ENCODE peak calls at places on chromosomes 5 and 9, in ten cellular contexts. U is hepatocyte, L is right atrium auricular region, E is stomach, P is suprapubic skin, J is adrenal gland, I is left ventricle myocardium inferior, N is right lobe of liver, H is heart right ventricle, F is ovary. A is an unnamed sample.
A peak's percentile ranks its signal among the peaks of the same experiment; 100 is the strongest.

GRCh38 chr9:127763918-127764384 is 14.5 kb downstream of the SH2D3C start:
- DNase-seq in U (no peak), H (peak; percentile 85), N (peak; percentile 60), I (peak; percentile 70), P (no peak), L (no peak), F (no peak), J (peak; percentile 40), E (peak; percentile 59), A (no peak)

GRCh38 chr5:120164989-120165388 is 299.1 kb upstream of the PRR16 start:
- DNase-seq in E (no peak), U (no peak), N (no peak), I (no peak), H (no peak), J (no peak), F (no peak), L (no peak), P (no peak), A (no peak)

GRCh38 chr5:167678457-167678856 is 613.0 kb upstream of the WWC1 start:
- DNase-seq in J (no peak), F (no peak), H (no peak), P (no peak), L (no peak), I (no peak), U (no peak), N (no peak), E (no peak), A (no peak)

GRCh38 chr5:945691-946541 is 53.2 kb downstream of the TRIP13 start:
- DNase-seq in E (no peak), H (no peak), N (peak; percentile 76), P (peak; percentile 67), J (no peak), F (no peak), U (no peak), I (no peak), L (no peak), A (peak; percentile 58)

GRCh38 chr5:172107606-172108005 is 80.4 kb downstream of the STK10 start:
- DNase-seq in H (no peak), N (no peak), U (no peak), E (no peak), I (no peak), P (no peak), L (no peak), F (no peak), J (no peak), A (no peak)

GRCh38 chr5:146731909-146732659 is 146.5 kb downstream of the PPP2R2B start:
- DNase-seq in N (no peak), H (no peak), L (no peak), U (peak; percentile 39), J (no peak), E (no peak), P (no peak), F (no peak), I (no peak), A (no peak)

GRCh38 chr5:1415626-1416360 is 29.4 kb downstream of the SLC6A3 start:
- DNase-seq in E (no peak), P (no peak), L (no peak), J (no peak), F (no peak), U (no peak), N (no peak), I (peak; percentile 5), H (no peak), A (no peak)

GRCh38 chr9:31136524-31136923 is 1247.9 kb upstream of the ACO1 start:
- DNase-seq in H (no peak), L (no peak), U (no peak), P (no peak), F (no peak), E (no peak), I (no peak), N (no peak), J (no peak), A (no peak)

DNA sequence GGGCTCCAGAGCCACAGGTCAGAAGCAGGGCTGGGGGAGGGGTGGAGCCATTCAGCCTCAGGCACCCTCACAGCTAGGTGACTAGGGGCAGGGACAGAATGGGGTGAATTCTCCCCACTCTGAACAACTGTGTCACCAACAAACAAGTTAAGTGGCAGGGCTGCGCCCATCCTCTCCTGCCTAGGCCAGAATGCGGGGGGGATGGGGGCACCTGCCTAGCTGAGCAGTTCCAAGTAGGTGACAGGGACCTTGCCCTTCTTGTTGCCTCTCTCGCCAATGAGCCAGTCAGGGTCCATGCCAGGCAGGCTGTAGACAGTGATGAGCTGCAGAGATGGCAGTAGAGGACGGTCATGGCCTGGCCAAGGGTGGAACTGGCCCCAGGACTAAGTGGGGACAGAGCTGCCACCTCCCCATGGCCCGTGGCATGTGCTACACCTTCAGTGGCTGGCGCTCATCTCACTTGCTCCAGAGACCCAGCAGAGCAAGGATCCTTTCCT is 19.6 kb downstream of the SH3GLB2 start:
- DNase-seq in J (no peak), E (no peak), P (no peak), I (no peak), F (no peak), U (peak; percentile 8), L (no peak), H (no peak), N (no peak), A (no peak)
- H3K27ac ChIP-seq in J (no peak overlapping the region), E (no peak overlapping the region), P (no peak overlapping the region), I (no peak overlapping the region), F (no peak overlapping the region), U (no peak overlapping the region), L (no peak overlapping the region), H (no peak overlapping the region), N (no peak overlapping the region), A (peak overlapping the region; percentile 55)

GRCh38 chr5:143433680-143434079 is 30.2 kb upstream of the NR3C1 start:
- DNase-seq in H (no peak), E (no peak), J (no peak), F (no peak), U (no peak), I (no peak), L (no peak), N (peak; percentile 65), P (no peak), A (no peak)

GRCh38 chr5:143436871-143437270 is 33.4 kb upstream of the NR3C1 start:
- DNase-seq in H (no peak), F (no peak), I (no peak), N (no peak), E (no peak), J (no peak), P (no peak), L (no peak), U (no peak), A (no peak)

GRCh38 chr5:143432658-143433239 is 29.3 kb upstream of the NR3C1 start:
- DNase-seq in H (no peak), J (no peak), N (peak; percentile 70), L (no peak), I (no peak), P (no peak), E (no peak), U (peak; percentile 14), F (no peak), A (no peak)

GRCh38 chr5:143435207-143435657 is 31.7 kb upstream of the NR3C1 start:
- DNase-seq in U (no peak), E (no peak), P (no peak), L (no peak), H (peak; percentile 22), N (peak; percentile 50), I (no peak), J (no peak), F (no peak), A (no peak)

DNA sequence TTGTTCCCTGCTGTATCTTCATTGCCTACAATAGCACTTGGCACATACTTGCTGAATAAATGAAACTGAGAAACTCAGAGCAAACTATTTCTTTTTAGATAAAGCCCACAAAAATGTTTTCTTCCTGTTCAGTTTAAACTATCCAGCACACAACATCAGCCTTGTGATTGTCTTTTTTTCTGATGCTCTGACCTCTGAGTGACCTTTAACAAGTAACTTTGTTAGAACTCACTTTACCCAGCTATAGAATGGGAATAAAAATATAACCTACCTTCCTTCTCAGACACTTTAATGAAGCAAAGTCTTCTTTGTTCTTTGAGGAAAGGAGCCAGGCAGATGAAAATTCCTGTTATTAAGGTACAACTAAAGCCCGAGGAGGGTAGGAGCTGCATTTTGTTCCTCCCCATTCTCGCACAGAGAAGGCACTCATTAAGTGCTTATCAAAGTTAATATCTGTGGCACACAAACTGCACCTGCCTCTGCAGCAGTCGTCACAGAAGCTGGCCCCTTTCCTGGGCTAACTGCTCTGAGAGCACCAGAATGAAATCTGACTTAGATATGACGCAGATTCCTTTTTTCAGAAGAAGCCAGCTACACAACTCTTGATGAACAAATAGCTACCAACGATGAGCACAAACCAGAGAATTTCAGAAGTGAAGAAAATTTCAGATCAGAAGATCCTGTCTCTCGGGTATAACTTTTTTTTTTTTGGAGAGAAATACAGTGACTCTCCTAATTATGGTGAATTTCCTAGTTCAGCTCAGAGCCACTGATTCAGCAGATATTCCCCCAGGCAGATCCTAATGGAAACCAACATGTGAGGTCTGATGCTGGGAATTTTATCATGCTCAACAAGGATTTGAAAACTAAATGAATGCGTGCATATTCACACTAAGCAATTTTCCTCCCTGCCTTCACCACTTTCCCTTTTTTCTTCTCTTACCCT is 31.0 kb upstream of the NR3C1 start:
- DNase-seq in F (no peak), H (no peak), I (no peak), L (no peak), U (no peak), N (peak; percentile 85), E (peak; percentile 28), J (no peak), P (no peak), A (no peak)
- H3K4me3 ChIP-seq in F (no peak overlapping the region), H (peak overlapping the region; percentile 46), I (peak overlapping the region; percentile 26), L (no peak overlapping the region), U (no peak overlapping the region), N (peak overlapping the region; percentile 17), E (peak overlapping the region; percentile 11), J (no peak overlapping the region), P (peak overlapping the region; percentile 34), A (peak overlapping the region; percentile 31)

GRCh38 chr5:78157001-78157400 is 137.5 kb downstream of the AP3B1 start:
- DNase-seq in P (no peak), I (no peak), L (no peak), N (no peak), J (no peak), E (no peak), H (no peak), U (no peak), F (no peak), A (no peak)

DNA sequence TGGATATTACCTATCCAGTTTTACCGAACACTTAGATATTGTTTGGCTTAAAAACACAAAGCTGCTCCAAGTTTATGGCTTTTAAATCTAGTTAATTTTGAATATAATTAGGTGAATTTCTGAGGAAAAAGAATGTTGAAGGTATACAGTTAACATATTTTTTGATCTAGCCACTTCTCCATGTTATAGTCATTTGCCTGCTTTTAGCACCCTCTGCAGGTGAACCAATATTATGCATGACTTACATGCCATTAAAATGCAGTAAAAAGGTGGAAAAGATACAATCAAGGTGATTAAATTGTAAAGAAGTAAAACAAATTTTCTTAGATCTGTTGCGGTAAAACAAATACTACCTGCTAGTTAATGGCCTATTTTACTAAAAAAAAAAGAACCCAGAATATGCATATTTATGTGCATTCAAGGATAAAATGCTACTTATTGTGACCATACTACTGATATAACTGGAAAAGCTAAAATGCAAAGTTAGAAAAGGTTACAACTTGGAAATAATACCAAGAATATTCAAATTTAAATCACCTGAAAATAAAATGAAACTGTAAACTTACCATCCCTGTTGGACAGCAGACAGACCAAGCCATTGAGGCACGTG is 132.1 kb downstream of the AP3B1 start:
- DNase-seq in P (no peak), N (no peak), J (no peak), E (no peak), U (peak; percentile 47), F (no peak), L (no peak), H (no peak), I (no peak), A (no peak)
- TF ChIP-seq CTCF in P (no peak), N (peak; percentile 43), J (peak; percentile 33), E (peak; percentile 17), U (peak; percentile 56), F (no peak), L (peak; percentile 44), H (peak; percentile 45), I (peak; percentile 54), A (no peak)

GRCh38 chr5:79846198-79846521 is 144.9 kb downstream of the MTX3 start:
- DNase-seq in I (no peak), F (no peak), U (no peak), H (no peak), E (no peak), N (no peak), L (no peak), P (no peak), J (no peak), A (no peak)
- H3K27ac ChIP-seq in I (peak overlapping the region; percentile 22), F (no peak overlapping the region), U (no peak overlapping the region), H (no peak overlapping the region), E (no peak overlapping the region), N (no peak overlapping the region), L (peak overlapping the region; percentile 35), P (no peak overlapping the region), J (no peak overlapping the region), A (no peak overlapping the region)